ENCODE peak calls at places on chromosomes 12 and 14, in four cellular contexts. One of them, this sample, is unnamed.

GRCh38 chr14:80549141-80549540 is 337.8 kb upstream of the DIO2 start:
- DNase-seq in IMR-90: no peak
- DNase-seq in H9: no peak
- DNase-seq in H1: no peak
- DNase-seq in this sample: no peak

GRCh38 chr14:98290596-98290995 is 981.4 kb downstream of the BCL11B start:
- DNase-seq in IMR-90: no peak
- DNase-seq in H9: no peak
- DNase-seq in H1: no peak
- DNase-seq in this sample: no peak

GRCh38 chr14:92967346-92967926 is 44.5 kb downstream of the CHGA start:
- DNase-seq in IMR-90: peak
- DNase-seq in H9: no peak
- DNase-seq in H1: no peak
- DNase-seq in this sample: no peak

GRCh38 chr12:32440120-32440865 is 40.9 kb downstream of the FGD4 start:
- DNase-seq in H1: no peak
- DNase-seq in H9: no peak
- DNase-seq in IMR-90: no peak
- DNase-seq in this sample: no peak

GRCh38 chr12:6450091-6450868 is 1.6 kb upstream of the TAPBPL start:
- DNase-seq in H1: no peak
- DNase-seq in H9: no peak
- DNase-seq in IMR-90: no peak
- DNase-seq in this sample: no peak

GRCh38 chr12:116955382-116956021 is 44.8 kb downstream of the FBXW8 start:
- DNase-seq in H1: no peak
- DNase-seq in IMR-90: peak
- DNase-seq in H9: no peak
- DNase-seq in this sample: peak

GRCh38 chr14:100030441-100031153 is 34.6 kb upstream of the EVL start:
- DNase-seq in H9: no peak
- DNase-seq in IMR-90: peak
- DNase-seq in H1: no peak
- DNase-seq in this sample: no peak

GRCh38 chr12:55818140-55818728 is 393 bp downstream of the ORMDL2 start:
- DNase-seq in IMR-90: no peak
- DNase-seq in H1: no peak
- DNase-seq in H9: no peak
- DNase-seq in this sample: no peak

GRCh38 chr12:34394211-34395055 is 372.1 kb downstream of the ALG10 start:
- DNase-seq in H9: peak
- DNase-seq in IMR-90: no peak
- DNase-seq in H1: peak
- DNase-seq in this sample: no peak

GRCh38 chr14:64569108-64570045 is 19.6 kb downstream of the PPP1R36 start:
- DNase-seq in H9: no peak
- DNase-seq in H1: no peak
- DNase-seq in IMR-90: peak
- DNase-seq in this sample: peak

GRCh38 chr12:6961695-6962284 is 8.7 kb downstream of the PHB2 start:
- DNase-seq in H9: peak
- DNase-seq in H1: peak
- DNase-seq in IMR-90: peak
- DNase-seq in this sample: peak

GRCh38 chr12:106594447-106594846 is 11.6 kb downstream of the RFX4 start:
- DNase-seq in H1: no peak
- DNase-seq in IMR-90: no peak
- DNase-seq in H9: no peak
- DNase-seq in this sample: no peak

GRCh38 chr12:3342051-3342450 is 149.0 kb upstream of the PRMT8 start:
- DNase-seq in H9: peak
- DNase-seq in IMR-90: peak
- DNase-seq in H1: no peak
- DNase-seq in this sample: peak

GRCh38 chr14:83184531-83184930 is 1650.9 kb upstream of the SEL1L start:
- DNase-seq in H9: no peak
- DNase-seq in IMR-90: no peak
- DNase-seq in H1: no peak
- DNase-seq in this sample: no peak

GRCh38 chr12:82425241-82425640 is 66.9 kb downstream of the METTL25 start:
- DNase-seq in IMR-90: peak
- DNase-seq in H9: no peak
- DNase-seq in H1: no peak
- DNase-seq in this sample: peak

GRCh38 chr14:89910706-89911017 is 43.9 kb downstream of the EFCAB11 start:
- DNase-seq in H1: no peak
- DNase-seq in H9: no peak
- DNase-seq in IMR-90: no peak
- DNase-seq in this sample: no peak

GRCh38 chr14:91154851-91155625 is 41.2 kb downstream of the DGLUCY start:
- DNase-seq in H9: no peak
- DNase-seq in H1: no peak
- DNase-seq in IMR-90: peak
- DNase-seq in this sample: no peak

GRCh38 chr14:44962573-44963528 is 861 bp downstream of the TOGARAM1 start:
- DNase-seq in H1: no peak
- DNase-seq in IMR-90: peak
- DNase-seq in H9: no peak
- DNase-seq in this sample: peak
- H3K18ac ChIP-seq in H1: no peak
- H3K18ac ChIP-seq in IMR-90: no peak
- H3K18ac ChIP-seq in H9: peak
- H3K18ac ChIP-seq in this sample: no peak

DNA sequence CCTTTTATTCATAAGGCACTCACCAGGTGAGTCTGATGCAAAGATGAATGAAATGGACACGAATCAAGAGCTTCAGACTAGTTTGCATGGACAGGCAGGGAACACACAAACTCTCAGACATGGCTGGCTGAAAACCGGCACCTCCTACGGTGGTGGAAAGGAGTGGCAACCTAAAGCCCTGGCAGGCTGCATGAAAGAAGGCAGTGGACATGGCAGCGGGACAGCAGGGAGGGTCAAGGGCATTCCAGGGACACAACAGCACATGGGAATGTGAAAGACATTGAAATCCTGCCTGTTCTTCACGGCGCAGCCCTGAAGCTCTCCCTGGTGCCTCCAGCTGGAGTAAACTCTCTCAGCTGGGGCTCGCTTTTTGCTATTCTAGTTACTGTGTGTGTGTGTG is 16.6 kb upstream of the LRTM2 start:
- DNase-seq in IMR-90: no peak
- DNase-seq in H9: no peak
- DNase-seq in H1: no peak
- DNase-seq in this sample: no peak
- H3K18ac ChIP-seq in IMR-90: no peak
- H3K18ac ChIP-seq in H9: no peak
- H3K18ac ChIP-seq in H1: no peak
- H3K18ac ChIP-seq in this sample: no peak

DNA sequence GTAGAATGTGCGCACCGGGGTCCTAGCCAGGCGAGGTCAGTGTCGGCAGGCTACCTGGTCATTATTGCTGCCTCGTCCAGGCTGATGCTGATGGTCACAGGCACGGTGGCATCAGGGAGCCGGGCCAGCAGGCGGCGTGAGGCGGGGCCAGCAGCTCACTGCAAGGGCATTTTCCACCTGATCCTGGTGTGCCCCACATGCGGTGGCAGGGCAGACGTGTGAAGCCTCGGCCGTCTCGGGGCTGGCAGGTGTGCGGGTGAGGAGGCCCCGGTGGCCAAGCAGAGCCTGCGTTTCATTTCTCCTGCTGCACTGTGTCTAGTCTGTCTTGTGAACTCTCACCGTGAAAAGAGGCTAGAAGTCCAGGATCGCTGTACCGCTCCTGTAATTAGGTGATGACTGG is 12.0 kb upstream of the AMN start:
- DNase-seq in H9: no peak
- DNase-seq in H1: no peak
- DNase-seq in IMR-90: no peak
- DNase-seq in this sample: no peak
- H3K18ac ChIP-seq in H9: no peak
- H3K18ac ChIP-seq in H1: no peak
- H3K18ac ChIP-seq in IMR-90: no peak
- H3K18ac ChIP-seq in this sample: no peak

DNA sequence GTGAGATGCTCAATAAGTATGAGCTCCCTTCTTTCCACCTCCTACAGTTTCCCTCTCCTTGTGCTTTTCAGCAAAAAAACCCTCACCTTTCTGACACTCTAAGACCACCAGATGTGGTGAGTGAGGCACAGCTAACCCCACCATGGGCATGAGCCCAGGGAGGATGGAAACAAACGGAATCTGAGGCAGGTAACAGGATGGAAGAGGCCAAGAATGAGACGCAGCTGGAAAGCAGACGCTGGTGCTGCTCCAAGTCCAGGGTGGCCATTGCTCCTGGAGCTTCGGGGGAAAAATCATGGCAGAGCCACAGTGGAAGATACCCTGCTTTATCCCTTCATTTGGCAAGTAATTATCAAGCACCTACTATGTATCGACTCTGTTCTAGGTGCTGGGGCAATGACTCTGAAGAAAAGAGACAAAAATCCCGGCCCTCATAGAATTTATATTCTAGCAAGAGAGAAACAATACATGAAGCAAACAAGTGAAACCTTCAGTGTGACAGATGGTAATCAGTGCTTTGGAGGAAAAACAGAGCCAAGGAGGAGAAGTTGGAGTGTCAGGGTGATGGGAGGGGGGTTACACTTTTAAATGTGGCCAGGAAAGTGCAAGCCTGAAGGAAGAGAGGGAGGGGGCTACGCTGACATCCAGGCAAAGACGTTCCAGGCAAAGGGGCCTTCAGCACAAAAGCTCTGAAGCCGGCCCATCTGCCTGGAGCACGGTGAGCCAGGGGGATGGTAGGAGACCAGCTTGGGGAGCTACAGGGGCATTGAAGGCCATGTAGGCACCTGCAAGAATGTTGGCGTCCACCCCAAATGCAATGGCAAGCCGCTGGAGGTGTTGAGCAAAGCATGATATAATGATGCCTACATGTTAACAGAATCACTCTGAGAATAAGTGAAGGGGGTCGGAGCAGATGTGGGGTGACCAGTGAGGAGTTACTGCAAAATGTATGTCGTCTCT is 154.2 kb downstream of the DPF3 start:
- DNase-seq in IMR-90: no peak
- DNase-seq in H1: peak
- DNase-seq in H9: peak
- DNase-seq in this sample: no peak
- H3K18ac ChIP-seq in IMR-90: no peak
- H3K18ac ChIP-seq in H1: no peak
- H3K18ac ChIP-seq in H9: no peak
- H3K18ac ChIP-seq in this sample: no peak

GRCh38 chr12:71440393-71441349 is 1.1 kb downstream of the LGR5 start:
- DNase-seq in H9: peak
- DNase-seq in IMR-90: no peak
- DNase-seq in H1: peak
- DNase-seq in this sample: peak
- H3K18ac ChIP-seq in H9: no peak
- H3K18ac ChIP-seq in IMR-90: no peak
- H3K18ac ChIP-seq in H1: no peak
- H3K18ac ChIP-seq in this sample: peak

GRCh38 chr12:52199294-52199920 is 7.6 kb upstream of the KRT80 start:
- DNase-seq in H9: no peak
- DNase-seq in IMR-90: no peak
- DNase-seq in H1: no peak
- DNase-seq in this sample: no peak
- H3K18ac ChIP-seq in H9: no peak
- H3K18ac ChIP-seq in IMR-90: no peak
- H3K18ac ChIP-seq in H1: no peak
- H3K18ac ChIP-seq in this sample: no peak

GRCh38 chr14:101132051-101132541 is 228.6 kb upstream of the RTL1 start:
- DNase-seq in IMR-90: no peak
- DNase-seq in H1: peak
- DNase-seq in H9: peak
- DNase-seq in this sample: no peak
- H3K18ac ChIP-seq in IMR-90: no peak
- H3K18ac ChIP-seq in H1: no peak
- H3K18ac ChIP-seq in H9: no peak
- H3K18ac ChIP-seq in this sample: peak

DNA sequence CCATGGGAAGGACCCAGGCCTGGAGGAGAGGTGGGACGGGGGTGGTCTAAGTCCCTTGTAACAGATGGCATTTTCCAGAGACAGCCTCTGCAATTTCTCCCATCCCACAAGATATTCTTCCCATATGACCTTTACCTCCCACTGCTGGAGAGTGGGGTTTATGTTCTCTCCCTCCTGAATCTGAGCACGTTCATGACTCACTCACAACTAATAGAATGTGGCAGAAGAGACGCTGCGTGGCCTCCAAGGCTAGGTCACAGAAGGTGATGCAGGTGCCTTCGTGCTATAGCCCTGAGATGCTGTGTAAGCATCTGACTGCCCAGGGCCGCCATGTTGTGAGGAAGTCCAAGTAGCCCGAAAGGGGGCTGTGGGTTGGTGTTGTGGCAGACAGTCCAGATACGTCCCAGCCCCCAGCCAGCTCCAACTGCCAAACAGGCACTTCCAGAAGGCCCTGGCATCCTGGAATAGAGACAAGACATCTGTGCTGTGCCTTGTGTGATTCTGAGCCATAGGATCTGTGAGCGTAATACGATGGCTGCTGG is 56.0 kb upstream of the NCOR2 start:
- DNase-seq in IMR-90: no peak
- DNase-seq in H9: no peak
- DNase-seq in H1: no peak
- DNase-seq in this sample: no peak
- H3K18ac ChIP-seq in IMR-90: no peak
- H3K18ac ChIP-seq in H9: no peak
- H3K18ac ChIP-seq in H1: no peak
- H3K18ac ChIP-seq in this sample: no peak

DNA sequence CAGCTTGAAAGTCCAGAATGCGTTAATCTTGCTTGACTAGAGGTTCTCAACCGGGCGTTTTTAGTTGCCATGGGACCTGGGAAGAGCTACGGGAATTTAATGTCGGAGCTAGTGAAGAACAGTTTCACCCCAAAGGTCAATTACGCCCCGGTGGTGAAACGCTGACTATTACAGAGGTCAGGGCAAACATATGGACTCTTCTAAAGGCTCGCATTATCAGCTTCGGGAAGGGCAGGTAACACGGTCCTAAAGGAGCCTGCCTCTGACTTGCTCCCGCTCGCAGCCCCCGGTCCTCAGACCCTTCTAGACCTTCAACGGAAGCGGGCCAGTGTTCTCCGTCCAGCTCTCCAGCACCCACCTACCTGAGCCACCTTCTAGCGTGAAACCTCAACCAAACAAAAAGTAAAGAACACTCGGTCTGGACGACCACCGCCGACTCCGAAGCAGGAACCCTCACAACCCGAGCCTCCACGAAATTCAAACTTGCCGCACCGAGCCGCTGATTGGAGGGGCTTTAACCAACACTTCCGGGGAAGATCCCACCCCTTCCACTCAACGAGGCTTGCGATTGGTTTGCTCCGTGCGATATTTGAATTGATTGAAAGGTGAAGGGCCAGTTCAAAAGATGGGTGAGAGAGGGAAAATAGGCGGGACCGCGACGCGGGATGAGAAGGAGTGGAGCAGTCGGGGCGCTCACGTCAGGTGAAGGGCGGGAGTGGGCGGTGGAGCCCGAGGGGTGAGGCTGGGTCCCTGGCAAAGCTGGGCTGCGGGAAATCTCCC is at the start of gene DLGAP5:
- DNase-seq in H1: peak
- DNase-seq in H9: peak
- DNase-seq in IMR-90: peak
- DNase-seq in this sample: peak
- H3K18ac ChIP-seq in H1: peak
- H3K18ac ChIP-seq in H9: peak
- H3K18ac ChIP-seq in IMR-90: no peak
- H3K18ac ChIP-seq in this sample: peak

This sample was measured in mesendoderm.